ENCODE peak calls at places on chromosomes 2 and 18, in five cellular contexts. M is HTR-8/SVneo, V is AG09319, Q is foreskin fibroblast, B is AG08396. S is an unnamed sample.

GRCh38 chr2:112542974-112543760 is 902 bp downstream of the POLR1B start:
- DNase-seq in M (peak), V (no peak), B (no peak), Q (no peak), S (no peak)

GRCh38 chr2:121348128-121348740 is 63.2 kb upstream of the TFCP2L1 start:
- DNase-seq in Q (no peak), V (no peak), M (no peak), B (no peak), S (no peak)

GRCh38 chr2:214378455-214379103 is 32.3 kb upstream of the VWC2L start:
- DNase-seq in B (no peak), M (no peak), V (no peak), Q (no peak), S (no peak)

GRCh38 chr2:136058951-136059530 is 58.9 kb downstream of the CXCR4 start:
- DNase-seq in Q (no peak), V (no peak), M (no peak), B (no peak), S (no peak)

GRCh38 chr18:36519358-36519757 is 221.8 kb downstream of the FHOD3 start:
- DNase-seq in M (no peak), V (no peak), B (peak), Q (no peak), S (no peak)

GRCh38 chr18:42413870-42414269 is 458.8 kb downstream of the PIK3C3 start:
- DNase-seq in Q (no peak), M (no peak), V (no peak), B (no peak), S (no peak)

GRCh38 chr18:13011719-13012118 is 20.6 kb downstream of the CEP192 start:
- DNase-seq in V (no peak), M (no peak), Q (no peak), B (no peak), S (no peak)

GRCh38 chr2:68336192-68336591 is 16.4 kb upstream of the CNRIP1 start:
- DNase-seq in V (peak), M (peak), Q (peak), B (peak), S (no peak)

GRCh38 chr2:174683392-174683759 is 80.9 kb downstream of the CHRNA1 start:
- DNase-seq in M (peak), V (no peak), B (peak), Q (no peak), S (peak)